ENCODE peak calls at places on chromosomes 16 and 17, in ten cellular contexts. V, P, U, A, S, B, J, D, W and X are unnamed samples.

GRCh38 chr16:55056585-55057520 is 126.2 kb downstream of the IRX5 start:
- DNase-seq in V (no peak), J (no peak), P (no peak), A (no peak), S (no peak), D (no peak), U (peak; percentile 84), W (no peak), B (no peak), X (no peak)

GRCh38 chr17:74493381-74493833 is 27.0 kb downstream of the CD300A start:
- DNase-seq in B (peak; percentile 72), A (peak; percentile 73), V (peak; percentile 80), W (no peak), S (peak; percentile 67), J (peak; percentile 56), P (no peak), D (peak; percentile 22), U (peak; percentile 87), X (no peak)

GRCh38 chr17:28706471-28707338 is 5.0 kb downstream of the PROCA1 start:
- DNase-seq in W (no peak), S (no peak), U (no peak), A (no peak), P (no peak), B (no peak), D (no peak), V (no peak), J (no peak), X (no peak)

GRCh38 chr17:47730681-47731080 is 2.4 kb upstream of the TBX21 start:
- DNase-seq in S (no peak), W (no peak), V (no peak), D (no peak), A (no peak), U (no peak), B (no peak), P (no peak), J (no peak), X (no peak)

GRCh38 chr16:71920658-71921057 is 25.3 kb downstream of the IST1 start:
- DNase-seq in A (no peak), B (no peak), P (no peak), U (no peak), W (no peak), S (no peak), V (no peak), D (no peak), J (no peak), X (no peak)

GRCh38 chr17:13420294-13421277 is 181.1 kb downstream of the HS3ST3A1 start:
- DNase-seq in B (no peak), W (no peak), A (no peak), D (no peak), J (peak; percentile 85), P (peak; percentile 55), U (no peak), S (no peak), V (no peak), X (no peak)

GRCh38 chr17:68910256-68910705 is 44.9 kb downstream of the ABCA8 start:
- DNase-seq in P (no peak), A (peak; percentile 2), D (no peak), S (peak; percentile 17), B (no peak), V (peak; percentile 8), W (no peak), U (peak; percentile 31), J (no peak), X (no peak)

GRCh38 chr16:87369796-87370719 is 13.5 kb downstream of the FBXO31 start:
- DNase-seq in D (no peak), A (no peak), P (no peak), U (peak; percentile 2), V (no peak), B (no peak), W (no peak), S (no peak), J (no peak), X (no peak)

GRCh38 chr17:51353296-51353695 is 93.0 kb downstream of the UTP18 start:
- DNase-seq in P (no peak), S (no peak), A (no peak), J (no peak), B (no peak), D (no peak), U (no peak), V (no peak), W (no peak), X (no peak)

GRCh38 chr17:43418441-43419374 is 19.9 kb downstream of the ARL4D start:
- DNase-seq in J (peak; percentile 88), V (no peak), D (peak; percentile 77), W (no peak), B (no peak), A (no peak), U (peak; percentile 22), S (peak; percentile 85), P (peak; percentile 59), X (peak; percentile 72)

GRCh38 chr17:45577571-45578279 is 87.2 kb upstream of the PLEKHM1 start:
- DNase-seq in J (no peak), D (no peak), B (no peak), S (no peak), W (no peak), P (no peak), A (no peak), U (no peak), V (no peak), X (no peak)

GRCh38 chr16:4660454-4661007 is 32.8 kb upstream of the NUDT16L1 start:
- DNase-seq in S (no peak), D (no peak), U (no peak), V (no peak), P (no peak), J (peak; percentile 31), W (no peak), B (peak; percentile 77), A (peak; percentile 99), X (peak; percentile 76)

GRCh38 chr16:68354816-68355215 is 44.0 kb downstream of the PRMT7 start:
- DNase-seq in V (no peak), A (no peak), U (no peak), D (no peak), P (no peak), J (no peak), B (no peak), W (no peak), S (no peak), X (no peak)

GRCh38 chr16:68357521-68357922 is 46.7 kb downstream of the PRMT7 start:
- DNase-seq in B (no peak), A (no peak), V (no peak), S (no peak), P (no peak), U (no peak), D (no peak), J (no peak), W (no peak), X (no peak)

GRCh38 chr16:68356249-68356918 is 45.6 kb downstream of the PRMT7 start:
- DNase-seq in U (no peak), W (no peak), P (no peak), J (no peak), D (no peak), V (no peak), A (no peak), S (peak; percentile 77), B (peak; percentile 97), X (no peak)

GRCh38 chr16:68356919-68357286 is 46.1 kb downstream of the PRMT7 start:
- DNase-seq in P (no peak), J (no peak), B (no peak), V (no peak), W (no peak), U (no peak), S (no peak), D (no peak), A (no peak), X (no peak)

DNA sequence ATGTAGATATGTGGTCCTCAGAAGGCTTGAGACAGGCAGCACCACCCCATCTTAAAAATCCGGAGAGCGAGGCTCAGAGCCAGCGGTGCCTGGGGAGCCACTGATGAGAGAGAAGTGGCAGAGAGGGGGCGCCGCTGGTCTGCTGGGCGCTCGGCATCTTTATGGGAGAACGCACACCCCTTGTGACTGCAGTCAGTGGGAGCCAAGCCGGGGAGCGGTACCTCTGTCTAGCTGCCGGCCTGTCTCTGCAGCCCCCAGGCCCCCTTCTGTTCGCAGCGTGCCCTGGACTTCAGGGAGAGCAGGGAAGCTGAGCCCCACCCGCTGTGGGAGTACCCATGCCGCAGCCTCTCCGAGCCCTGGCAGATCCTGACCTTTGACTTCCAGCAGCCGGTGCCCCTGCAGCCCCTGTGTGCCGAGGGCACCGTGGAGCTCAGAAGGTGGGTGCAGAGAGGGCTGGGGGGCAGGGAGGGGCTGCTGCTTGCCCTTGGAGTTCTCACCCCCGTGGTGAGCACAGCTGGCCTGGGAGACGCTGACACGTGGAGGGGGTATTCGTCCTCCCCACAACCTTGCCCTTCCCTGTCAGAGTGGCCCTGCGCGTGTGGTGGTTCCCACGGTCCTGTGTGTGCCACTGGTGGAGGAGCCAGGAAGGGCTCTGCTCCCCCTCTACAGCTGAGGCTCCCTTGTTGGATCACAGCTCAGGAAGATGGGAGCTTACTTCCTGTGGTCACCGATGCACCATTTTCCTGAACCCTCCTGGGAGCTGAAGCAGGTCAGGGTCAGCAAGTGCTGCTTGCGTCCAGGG is 44.8 kb downstream of the PRMT7 start:
- DNase-seq in U (peak; percentile 45), W (no peak), D (no peak), S (no peak), V (no peak), B (peak; percentile 90), J (no peak), A (no peak), P (no peak), X (no peak)
- H3K4me3 ChIP-seq in U (no peak overlapping the region), W (no peak overlapping the region), D (no peak overlapping the region), S (no peak overlapping the region), V (no peak overlapping the region), B (peak overlapping the region; percentile 43), J (no peak overlapping the region), A (no peak overlapping the region), P (no peak overlapping the region), X (no peak overlapping the region)

GRCh38 chr16:59849716-59850115 is 1115.6 kb upstream of the GOT2 start:
- DNase-seq in V (no peak), A (no peak), W (no peak), S (no peak), U (peak; percentile 34), B (no peak), P (no peak), D (no peak), J (no peak), X (no peak)
- TF ChIP-seq CTCF in V (no peak), A (no peak), W (no peak), S (no peak), U (peak; percentile 35), B (no peak), P (no peak), D (no peak), J (peak; percentile 10), X (no peak)

GRCh38 chr17:49633250-49633649 is 44.6 kb downstream of the SPOP start:
- DNase-seq in V (no peak), P (no peak), U (no peak), A (no peak), W (no peak), S (peak; percentile 24), B (no peak), D (no peak), J (no peak), X (no peak)
- H3K4me3 ChIP-seq in V (no peak overlapping the region), P (no peak overlapping the region), U (no peak overlapping the region), A (no peak overlapping the region), W (no peak overlapping the region), S (no peak overlapping the region), B (no peak overlapping the region), D (no peak overlapping the region), J (no peak overlapping the region), X (no peak overlapping the region)

DNA sequence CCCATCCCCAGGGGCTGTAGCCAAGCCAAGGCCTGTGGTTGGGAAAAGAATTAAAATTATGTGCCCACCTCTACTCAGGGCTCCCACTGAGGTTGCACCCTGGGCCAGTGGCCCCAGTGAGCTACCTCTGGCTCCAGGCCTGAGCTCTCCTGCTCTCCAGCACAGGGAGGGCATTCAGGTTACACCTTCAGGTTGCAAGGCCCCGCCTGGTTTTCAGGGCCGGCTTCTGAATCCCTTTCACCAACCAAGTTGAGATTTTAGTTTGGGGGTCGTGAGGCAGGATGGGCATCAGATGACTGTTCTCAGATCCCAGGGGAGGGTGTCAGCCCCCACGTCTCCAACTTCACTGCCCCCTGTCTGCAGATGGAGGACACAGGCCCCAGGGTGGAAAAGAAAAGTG is 8.0 kb upstream of the KATNB1 start:
- DNase-seq in U (no peak), S (no peak), W (no peak), V (no peak), D (no peak), J (no peak), B (no peak), A (no peak), P (no peak), X (no peak)
- TF ChIP-seq CTCF in U (peak; percentile 11), S (no peak), W (no peak), V (no peak), D (no peak), J (no peak), B (peak; percentile 11), A (no peak), P (no peak), X (no peak)